ENCODE peak calls at places on chromosomes 5 and 9, in four cellular contexts. U, G, A and Z are unnamed samples.

GRCh38 chr5:132100672-132101261 is 27.2 kb downstream of the CSF2 start:
- DNase-seq in U (no peak), G (no peak), A (peak), Z (no peak)

GRCh38 chr5:133243196-133243595 is 191.4 kb downstream of the HSPA4 start:
- DNase-seq in U (no peak), A (no peak), G (no peak), Z (no peak)

GRCh38 chr9:81686614-81687520 is 2.5 kb downstream of the TLE1 start:
- DNase-seq in A (no peak), G (peak), U (no peak), Z (peak)

GRCh38 chr5:138722518-138722917 is 30.7 kb upstream of the CTNNA1 start:
- DNase-seq in A (no peak), G (no peak), U (no peak), Z (no peak)

GRCh38 chr5:88515881-88516819 is 247.5 kb upstream of the TMEM161B start:
- DNase-seq in G (peak), U (no peak), A (no peak), Z (no peak)

GRCh38 chr5:26023361-26023760 is 1015.0 kb downstream of the CDH9 start:
- DNase-seq in U (no peak), G (no peak), A (no peak), Z (no peak)

GRCh38 chr5:56658972-56659371 is 156.4 kb upstream of the MAP3K1 start:
- DNase-seq in U (no peak), A (no peak), G (no peak), Z (no peak)

GRCh38 chr9:126805546-126806262 is 864 bp downstream of the ZBTB43 start:
- DNase-seq in G (peak), A (peak), U (peak), Z (no peak)

GRCh38 chr9:127139071-127139731 is 16.8 kb upstream of the ANGPTL2 start:
- DNase-seq in G (no peak), A (no peak), U (no peak), Z (no peak)

GRCh38 chr9:88380118-88380517 is 8.1 kb upstream of the SPIN1 start:
- DNase-seq in U (no peak), G (no peak), A (no peak), Z (no peak)

GRCh38 chr5:32791536-32792240 is 80.6 kb downstream of the NPR3 start:
- DNase-seq in G (peak), U (no peak), A (no peak), Z (no peak)

GRCh38 chr9:92140074-92140753 is 25.0 kb upstream of the SPTLC1 start:
- DNase-seq in A (no peak), U (peak), G (peak), Z (peak)

GRCh38 chr9:105007143-105007542 is 79.2 kb upstream of the ABCA1 start:
- DNase-seq in G (peak), A (no peak), U (no peak), Z (peak)

GRCh38 chr5:127425868-127426267 is 91.6 kb upstream of the PRRC1 start:
- DNase-seq in A (no peak), U (no peak), G (no peak), Z (no peak)

GRCh38 chr9:34927061-34927460 is 31.0 kb upstream of the PHF24 start:
- DNase-seq in A (no peak), U (no peak), G (no peak), Z (no peak)

GRCh38 chr5:138668451-138668850 is 84.8 kb upstream of the CTNNA1 start:
- DNase-seq in G (no peak), A (no peak), U (no peak), Z (no peak)

GRCh38 chr9:128362774-128363173 is 8.4 kb upstream of the URM1 start:
- DNase-seq in U (no peak), G (no peak), A (no peak), Z (no peak)

GRCh38 chr9:130122465-130122864 is 49.7 kb upstream of the NCS1 start:
- DNase-seq in A (no peak), G (no peak), U (no peak), Z (no peak)
- TF ChIP-seq ELK1 in A (no peak), G (no peak), U (no peak), Z (no peak)

GRCh38 chr9:33430942-33431341 is 16.5 kb downstream of the AQP3 start:
- DNase-seq in A (no peak), U (peak), G (no peak), Z (peak)
- TF ChIP-seq ELK1 in A (no peak), U (no peak), G (no peak), Z (no peak)

GRCh38 chr5:180155331-180155881 is 53.6 kb downstream of the RASGEF1C start:
- DNase-seq in A (no peak), G (no peak), U (no peak), Z (no peak)
- TF ChIP-seq ELK1 in A (no peak), G (no peak), U (no peak), Z (no peak)

DNA sequence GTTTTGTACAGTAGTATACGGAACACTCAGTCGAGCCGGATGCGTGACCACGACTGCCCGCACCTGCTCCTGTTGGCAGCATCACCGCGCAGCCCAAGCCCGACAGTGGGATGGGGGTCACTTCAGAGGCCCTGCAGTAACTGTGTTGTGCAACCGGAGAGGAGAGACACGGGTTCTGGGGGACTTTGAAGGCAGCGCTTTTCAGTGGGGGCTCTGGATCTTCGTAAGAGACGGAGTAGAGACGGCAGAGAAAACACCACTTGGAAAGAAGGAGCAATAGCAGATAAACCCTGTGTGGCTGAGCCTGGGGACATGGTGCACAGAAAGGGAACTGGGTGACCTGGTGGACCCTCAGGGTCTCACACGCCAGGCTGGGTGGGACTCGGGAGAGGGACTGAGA is 28.2 kb upstream of the LPCAT1 start:
- DNase-seq in G (no peak), U (peak), A (no peak), Z (no peak)
- TF ChIP-seq ELK1 in G (no peak), U (no peak), A (no peak), Z (no peak)

DNA sequence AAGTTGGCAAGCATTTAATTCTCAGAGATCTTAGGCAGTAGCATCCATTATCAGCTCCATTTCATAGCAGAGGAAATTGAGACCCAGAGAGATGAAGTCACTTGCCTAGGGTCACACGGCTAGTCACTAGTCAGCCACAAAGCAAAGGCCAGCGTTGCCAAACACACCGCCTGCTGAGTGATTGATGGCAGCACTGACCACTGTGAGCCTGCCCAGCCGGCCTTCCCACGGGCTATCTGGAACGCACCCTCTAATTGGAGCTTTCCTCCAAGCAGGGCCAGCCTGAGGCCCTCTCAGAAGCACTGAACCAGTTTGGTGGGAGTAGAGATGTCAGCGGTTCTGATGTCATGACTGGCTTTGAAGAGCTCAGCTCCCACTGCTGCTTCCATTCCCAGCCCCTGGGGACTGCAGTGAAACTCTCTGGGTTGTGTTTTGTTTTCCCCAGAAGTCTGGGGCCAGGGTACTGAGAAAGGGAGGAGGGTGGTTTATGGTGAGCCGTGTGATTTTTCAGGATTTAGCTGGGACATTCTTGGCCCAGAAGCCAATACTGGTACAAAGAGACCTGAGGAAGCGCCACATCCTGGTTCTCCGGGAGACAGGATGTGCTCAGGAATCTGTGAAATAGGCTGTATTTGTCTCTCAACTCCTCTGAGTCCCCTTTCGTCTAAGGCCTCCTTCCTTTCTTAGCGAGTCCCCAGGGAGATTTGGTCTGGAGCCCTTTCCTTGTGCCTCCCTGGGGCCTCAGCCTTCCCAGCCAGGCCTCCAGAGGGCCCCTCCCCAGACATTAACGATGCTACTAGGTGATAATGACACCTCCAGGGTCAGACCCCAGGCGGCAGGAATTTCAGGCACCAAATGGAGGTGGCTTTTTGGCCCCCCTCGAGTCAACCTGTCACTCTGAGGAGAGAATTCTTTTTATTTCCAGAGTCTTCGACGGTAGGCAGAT is 44.5 kb downstream of the SPRY4 start:
- DNase-seq in G (peak), A (no peak), U (peak), Z (no peak)
- TF ChIP-seq ELK1 in G (no peak), A (no peak), U (no peak), Z (no peak)

GRCh38 chr5:172707285-172708182 is 63.5 kb downstream of the DUSP1 start:
- DNase-seq in U (no peak), A (no peak), G (peak), Z (peak)
- TF ChIP-seq ELK1 in U (no peak), A (no peak), G (no peak), Z (no peak)